ENCODE peak calls at places on chromosomes 16 and 17, in five cellular contexts. One of them, this sample, is unnamed.

GRCh38 chr17:56142781-56143180 is 10.5 kb upstream of the ANKFN1 start:
- DNase-seq in GM23338: no peak
- DNase-seq in RWPE1: no peak
- DNase-seq in AG04450: no peak
- DNase-seq in A549: no peak
- DNase-seq in this sample: no peak

GRCh38 chr17:5866978-5867377 is 203.2 kb upstream of the WSCD1 start:
- DNase-seq in GM23338: no peak
- DNase-seq in RWPE1: no peak
- DNase-seq in AG04450: no peak
- DNase-seq in A549: no peak
- DNase-seq in this sample: no peak

GRCh38 chr17:44062871-44063270 is 3.6 kb downstream of the LSM12 start:
- DNase-seq in GM23338: no peak
- DNase-seq in RWPE1: no peak
- DNase-seq in AG04450: no peak
- DNase-seq in A549: no peak
- DNase-seq in this sample: no peak

GRCh38 chr17:41651625-41652460 is 27.5 kb upstream of the KRT17 start:
- DNase-seq in GM23338: no peak
- DNase-seq in RWPE1: peak; percentile 83
- DNase-seq in AG04450: no peak
- DNase-seq in A549: no peak
- DNase-seq in this sample: no peak

GRCh38 chr17:39351508-39351907 is 49.9 kb downstream of the FBXL20 start:
- DNase-seq in GM23338: no peak
- DNase-seq in RWPE1: no peak
- DNase-seq in AG04450: no peak
- DNase-seq in A549: no peak
- DNase-seq in this sample: no peak

GRCh38 chr16:86566601-86566965 is at the start of gene FOXC2:
- DNase-seq in GM23338: peak; percentile 99
- DNase-seq in RWPE1: peak; percentile 89
- DNase-seq in AG04450: peak; percentile 81
- DNase-seq in A549: peak; percentile 49
- DNase-seq in this sample: peak; percentile 97

GRCh38 chr17:66423436-66423922 is 121.1 kb downstream of the PRKCA start:
- DNase-seq in GM23338: no peak
- DNase-seq in RWPE1: no peak
- DNase-seq in AG04450: no peak
- DNase-seq in A549: no peak
- DNase-seq in this sample: no peak

GRCh38 chr17:81541123-81541522 is 11.0 kb downstream of the FAAP100 start:
- DNase-seq in GM23338: no peak
- DNase-seq in RWPE1: no peak
- DNase-seq in AG04450: no peak
- DNase-seq in A549: no peak
- DNase-seq in this sample: no peak

GRCh38 chr17:15463363-15463762 is 4.1 kb downstream of the CDRT4 start:
- DNase-seq in GM23338: peak; percentile 68
- DNase-seq in RWPE1: peak; percentile 27
- DNase-seq in AG04450: peak; percentile 87
- DNase-seq in A549: no peak
- DNase-seq in this sample: peak; percentile 93

GRCh38 chr16:24378999-24379398 is 122.9 kb downstream of the CACNG3 start:
- DNase-seq in GM23338: no peak
- DNase-seq in RWPE1: no peak
- DNase-seq in AG04450: no peak
- DNase-seq in A549: no peak
- DNase-seq in this sample: no peak

GRCh38 chr16:49494386-49495150 is 121.0 kb downstream of the C16orf78 start:
- DNase-seq in GM23338: no peak
- DNase-seq in RWPE1: no peak
- DNase-seq in AG04450: no peak
- DNase-seq in A549: no peak
- DNase-seq in this sample: no peak

GRCh38 chr16:30398660-30399434 is 3.6 kb downstream of the ZNF48 start:
- DNase-seq in GM23338: no peak
- DNase-seq in RWPE1: no peak
- DNase-seq in AG04450: no peak
- DNase-seq in A549: no peak
- DNase-seq in this sample: no peak

DNA sequence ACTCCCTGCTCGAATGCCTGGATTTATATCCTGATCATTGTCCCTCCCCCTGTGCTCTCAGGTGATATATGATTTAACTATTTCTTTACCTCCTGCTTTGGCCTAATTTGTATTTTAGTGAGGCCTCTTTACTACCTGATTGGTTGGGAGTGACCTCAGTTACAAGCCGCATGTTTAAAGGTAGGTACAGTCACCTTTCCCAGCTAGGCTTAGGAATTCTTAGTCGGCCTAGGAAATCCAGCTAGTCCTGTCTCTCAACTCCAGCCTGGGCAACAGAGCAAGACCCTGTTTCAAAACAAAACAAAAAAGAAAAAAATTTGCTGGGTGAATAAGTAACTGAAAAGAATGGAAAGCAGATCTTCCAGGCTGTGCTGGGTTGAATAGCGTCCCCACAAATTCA is 26.8 kb upstream of the ST6GALNAC2 start:
- DNase-seq in GM23338: no peak
- DNase-seq in RWPE1: no peak
- DNase-seq in AG04450: no peak
- DNase-seq in A549: no peak
- DNase-seq in this sample: no peak
- TF ChIP-seq CTCF in GM23338: no peak
- TF ChIP-seq CTCF in RWPE1: no peak
- TF ChIP-seq CTCF in AG04450: no peak
- TF ChIP-seq CTCF in A549: no peak
- TF ChIP-seq CTCF in this sample: no peak

GRCh38 chr16:63289834-63290460 is 1253.7 kb upstream of the CDH8 start:
- DNase-seq in GM23338: peak; percentile 80
- DNase-seq in RWPE1: peak; percentile 17
- DNase-seq in AG04450: no peak
- DNase-seq in A549: peak; percentile 4
- DNase-seq in this sample: peak; percentile 1
- TF ChIP-seq CTCF in GM23338: peak; percentile 94
- TF ChIP-seq CTCF in RWPE1: peak; percentile 75
- TF ChIP-seq CTCF in AG04450: peak; percentile 10
- TF ChIP-seq CTCF in A549: peak; percentile 40
- TF ChIP-seq CTCF in this sample: peak; percentile 46

GRCh38 chr16:2698996-2699750 is 16.9 kb downstream of the KCTD5 start:
- DNase-seq in GM23338: no peak
- DNase-seq in RWPE1: no peak
- DNase-seq in AG04450: no peak
- DNase-seq in A549: no peak
- DNase-seq in this sample: no peak
- TF ChIP-seq CTCF in GM23338: no peak
- TF ChIP-seq CTCF in RWPE1: no peak
- TF ChIP-seq CTCF in AG04450: no peak
- TF ChIP-seq CTCF in A549: no peak
- TF ChIP-seq CTCF in this sample: no peak

GRCh38 chr17:40402668-40403067 is 15.0 kb downstream of the TOP2A start:
- DNase-seq in GM23338: no peak
- DNase-seq in RWPE1: no peak
- DNase-seq in AG04450: no peak
- DNase-seq in A549: no peak
- DNase-seq in this sample: no peak

GRCh38 chr17:40404003-40404402 is 13.7 kb downstream of the TOP2A start:
- DNase-seq in GM23338: no peak
- DNase-seq in RWPE1: no peak
- DNase-seq in AG04450: no peak
- DNase-seq in A549: no peak
- DNase-seq in this sample: no peak

DNA sequence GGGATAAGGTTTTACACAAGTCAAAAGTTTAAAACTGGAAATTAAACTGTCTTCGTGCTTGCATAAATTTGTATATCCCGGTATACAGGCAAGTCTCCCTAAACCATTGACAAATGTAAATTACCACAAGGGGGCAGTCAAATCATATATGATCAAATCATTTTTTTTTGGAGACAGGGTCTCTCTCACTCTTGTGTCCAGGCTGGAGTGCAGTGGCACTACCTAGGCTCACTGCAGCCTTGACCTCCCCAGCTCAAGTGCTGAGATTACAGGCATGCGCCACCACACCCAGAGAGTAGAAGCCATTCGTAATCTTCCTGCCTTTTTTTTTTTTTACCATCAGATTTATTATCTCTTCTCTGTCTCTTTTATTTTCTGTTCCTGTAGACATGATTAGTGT is 18.5 kb downstream of the TOP2A start:
- DNase-seq in GM23338: peak; percentile 73
- DNase-seq in RWPE1: peak; percentile 23
- DNase-seq in AG04450: peak; percentile 21
- DNase-seq in A549: peak; percentile 67
- DNase-seq in this sample: peak; percentile 84
- TF ChIP-seq CTCF in GM23338: peak; percentile 54
- TF ChIP-seq CTCF in RWPE1: peak; percentile 68
- TF ChIP-seq CTCF in AG04450: peak; percentile 64
- TF ChIP-seq CTCF in A549: peak; percentile 85
- TF ChIP-seq CTCF in this sample: peak; percentile 48

GRCh38 chr17:48150107-48150463 is 42.5 kb downstream of the SNX11 start:
- DNase-seq in GM23338: no peak
- DNase-seq in RWPE1: no peak
- DNase-seq in AG04450: no peak
- DNase-seq in A549: no peak
- DNase-seq in this sample: no peak
- TF ChIP-seq CTCF in GM23338: no peak
- TF ChIP-seq CTCF in RWPE1: no peak
- TF ChIP-seq CTCF in AG04450: no peak
- TF ChIP-seq CTCF in A549: no peak
- TF ChIP-seq CTCF in this sample: no peak

DNA sequence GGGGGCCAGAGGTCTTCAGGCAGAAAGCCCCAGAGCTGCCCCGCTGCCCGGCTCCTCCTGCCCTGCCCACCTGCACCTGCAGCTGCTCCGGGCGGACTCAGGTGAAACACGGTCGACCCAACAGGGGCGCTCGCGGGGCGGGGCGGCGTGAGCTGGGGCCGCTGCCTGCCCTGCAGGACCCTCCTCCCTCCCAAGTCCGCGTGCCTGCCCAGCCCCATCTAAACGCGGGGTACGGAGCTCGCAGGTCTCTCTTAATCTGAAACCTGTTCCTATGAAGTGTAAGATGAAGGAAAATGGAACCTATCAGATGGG is 28.1 kb downstream of the GNPTG start:
- DNase-seq in GM23338: peak; percentile 83
- DNase-seq in RWPE1: no peak
- DNase-seq in AG04450: no peak
- DNase-seq in A549: peak; percentile 33
- DNase-seq in this sample: no peak
- TF ChIP-seq CTCF in GM23338: peak; percentile 7
- TF ChIP-seq CTCF in RWPE1: no peak
- TF ChIP-seq CTCF in AG04450: no peak
- TF ChIP-seq CTCF in A549: no peak
- TF ChIP-seq CTCF in this sample: no peak

DNA sequence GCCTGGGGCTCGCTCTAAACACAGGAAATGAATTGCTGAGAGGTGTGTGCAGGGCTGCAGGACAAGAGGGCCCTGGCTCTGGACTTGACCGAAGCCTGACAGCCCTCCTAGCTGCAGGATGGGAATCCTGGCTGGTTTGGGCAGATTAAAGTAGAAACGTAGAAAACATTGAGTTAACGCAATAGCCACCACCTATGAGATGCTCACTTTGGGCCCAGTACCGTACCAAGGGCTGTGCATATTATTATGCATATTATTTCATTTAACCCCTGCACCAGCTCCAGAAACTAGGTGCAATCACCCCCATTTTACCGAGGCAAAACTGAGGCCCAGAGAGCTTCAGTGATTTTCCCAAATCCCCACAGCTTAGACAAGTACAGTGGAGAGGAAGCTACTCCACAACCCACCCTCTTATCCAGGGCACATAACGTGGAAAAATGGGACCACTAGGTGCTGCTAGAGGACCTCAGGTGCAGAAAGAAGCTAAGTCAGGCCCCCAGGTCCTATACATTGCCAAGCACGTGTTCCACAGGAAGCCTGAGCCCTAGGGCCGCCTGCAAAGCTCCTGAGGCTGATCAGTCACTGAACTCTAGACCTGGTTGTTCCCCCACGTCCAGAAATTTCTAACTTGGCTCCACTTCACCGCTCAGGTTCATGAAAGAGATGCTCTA is 79.2 kb downstream of the MYH11 start:
- DNase-seq in GM23338: peak; percentile 82
- DNase-seq in RWPE1: peak; percentile 49
- DNase-seq in AG04450: peak; percentile 43
- DNase-seq in A549: peak; percentile 74
- DNase-seq in this sample: peak; percentile 56
- TF ChIP-seq CTCF in GM23338: peak; percentile 67
- TF ChIP-seq CTCF in RWPE1: no peak
- TF ChIP-seq CTCF in AG04450: peak; percentile 73
- TF ChIP-seq CTCF in A549: peak; percentile 77
- TF ChIP-seq CTCF in this sample: peak; percentile 30

GRCh38 chr17:40560592-40561293 is 4.5 kb downstream of the CCR7 start:
- DNase-seq in GM23338: no peak
- DNase-seq in RWPE1: no peak
- DNase-seq in AG04450: no peak
- DNase-seq in A549: no peak
- DNase-seq in this sample: peak; percentile 76
- TF ChIP-seq CTCF in GM23338: no peak
- TF ChIP-seq CTCF in RWPE1: peak; percentile 47
- TF ChIP-seq CTCF in AG04450: no peak
- TF ChIP-seq CTCF in A549: no peak
- TF ChIP-seq CTCF in this sample: no peak

GRCh38 chr17:45236002-45236606 is 14.4 kb downstream of the FMNL1 start:
- DNase-seq in GM23338: no peak
- DNase-seq in RWPE1: no peak
- DNase-seq in AG04450: no peak
- DNase-seq in A549: no peak
- DNase-seq in this sample: no peak
- TF ChIP-seq CTCF in GM23338: no peak
- TF ChIP-seq CTCF in RWPE1: peak; percentile 63
- TF ChIP-seq CTCF in AG04450: no peak
- TF ChIP-seq CTCF in A549: peak; percentile 35
- TF ChIP-seq CTCF in this sample: no peak